ENCODE peak calls at places on chromosomes 6 and 20, in six cellular contexts. N is ovary; C is testis; Q is kidney; Y is SJSA1; L is CD8-positive, alpha-beta T cell. P is an unnamed sample. For H3K9me3 and H3K4me1, the result is how much of the 10 kb centered on the place peaks cover.

GRCh38 chr6:149286905-149287304 is 30.6 kb upstream of the TAB2 start:
- DNase-seq in N (no peak), C (no peak), Q (no peak), Y (no peak), L (no peak), P (no peak)

GRCh38 chr20:14715400-14715799 is 378.0 kb upstream of the FLRT3 start:
- DNase-seq in N (no peak), C (no peak), Q (no peak), Y (no peak), L (no peak), P (no peak)

GRCh38 chr6:14441371-14441781 is 323.8 kb downstream of the CD83 start:
- DNase-seq in N (peak), C (peak), Q (no peak), Y (no peak), L (no peak), P (no peak)

GRCh38 chr6:12576389-12576788 is 140.2 kb upstream of the PHACTR1 start:
- DNase-seq in N (no peak), C (no peak), Q (no peak), Y (no peak), L (no peak), P (no peak)

GRCh38 chr6:38170666-38171065 is 351.1 kb downstream of the ZFAND3 start:
- DNase-seq in N (no peak), C (no peak), Q (no peak), Y (no peak), L (no peak), P (no peak)

GRCh38 chr6:147547369-147547902 is 38.9 kb downstream of the SAMD5 start:
- DNase-seq in N (no peak), C (peak), Q (no peak), Y (no peak), L (no peak), P (no peak)

GRCh38 chr6:4931530-4932505 is 72.0 kb downstream of the RPP40 start:
- DNase-seq in N (no peak), C (no peak), Q (no peak), Y (no peak), L (no peak), P (no peak)

GRCh38 chr6:141580988-141581387 is 551.7 kb upstream of the GJE1 start:
- DNase-seq in N (no peak), C (no peak), Q (no peak), Y (no peak), L (no peak), P (no peak)

GRCh38 chr20:61349447-61350165 is 97.5 kb downstream of the CDH4 start:
- DNase-seq in N (no peak), C (no peak), Q (no peak), Y (no peak), L (no peak), P (no peak)

GRCh38 chr6:131807644-131808459 is at the start of gene ENPP1:
- DNase-seq in N (peak), C (peak), Q (peak), Y (peak), L (peak), P (peak)

GRCh38 chr6:135158397-135158796 is 22.7 kb upstream of the MYB start:
- DNase-seq in N (no peak), C (no peak), Q (no peak), Y (no peak), L (no peak), P (no peak)

GRCh38 chr20:45436732-45437485 is 21.0 kb downstream of the PIGT start:
- DNase-seq in N (peak), C (peak), Q (peak), Y (peak), L (peak), P (peak)

GRCh38 chr20:35718972-35719635 is 19.9 kb downstream of the ROMO1 start:
- DNase-seq in N (no peak), C (no peak), Q (no peak), Y (no peak), L (no peak), P (no peak)

GRCh38 chr6:2976060-2976459 is 4.7 kb upstream of the SERPINB6 start:
- DNase-seq in N (no peak), C (no peak), Q (no peak), Y (no peak), L (no peak), P (no peak)

GRCh38 chr6:31545291-31545690 is 1.1 kb downstream of the ATP6V1G2 start:
- DNase-seq in N (no peak), C (no peak), Q (no peak), Y (no peak), L (no peak), P (no peak)

GRCh38 chr6:170184324-170184723 is 106.6 kb downstream of the DLL1 start:
- DNase-seq in N (no peak), C (no peak), Q (no peak), Y (peak), L (no peak), P (no peak)

GRCh38 chr6:52955871-52956270 is 39.2 kb downstream of the GSTA4 start:
- DNase-seq in N (no peak), C (no peak), Q (no peak), Y (no peak), L (no peak), P (no peak)

GRCh38 chr6:165702669-165703068 is 39.6 kb upstream of the PDE10A start:
- DNase-seq in N (no peak), C (no peak), Q (no peak), Y (no peak), L (no peak), P (no peak)

GRCh38 chr6:43771858-43772570 is 2.0 kb downstream of the VEGFA start:
- DNase-seq in N (peak), C (peak), Q (peak), Y (peak), L (peak), P (peak)

GRCh38 chr20:32886652-32887051 is 27.9 kb downstream of the EFCAB8 start:
- DNase-seq in N (no peak), C (no peak), Q (no peak), Y (no peak), L (no peak), P (no peak)

GRCh38 chr6:36154286-36154685 is 24.0 kb downstream of the MAPK13 start:
- DNase-seq in N (no peak), C (no peak), Q (no peak), Y (no peak), L (no peak), P (no peak)

GRCh38 chr6:81130969-81131368 is 621.5 kb downstream of the TENT5A start:
- DNase-seq in N (no peak), C (no peak), Q (no peak), Y (no peak), L (no peak), P (no peak)

GRCh38 chr6:153938876-153939275 is 100.2 kb upstream of the OPRM1 start:
- DNase-seq in N (no peak), C (no peak), Q (no peak), Y (no peak), L (no peak), P (no peak)

GRCh38 chr6:1626481-1626880 is 16.8 kb downstream of the FOXC1 start:
- DNase-seq in N (no peak), C (no peak), Q (no peak), Y (no peak), L (no peak), P (no peak)

GRCh38 chr6:134553941-134554340 is 236.0 kb upstream of the SGK1 start:
- DNase-seq in N (no peak), C (no peak), Q (no peak), Y (no peak), L (no peak), P (no peak)

GRCh38 chr6:10534418-10534760 is 13.2 kb downstream of the GCNT2 start:
- DNase-seq in N (no peak), C (no peak), Q (no peak), Y (no peak), L (no peak), P (no peak)

GRCh38 chr20:4507288-4507719 is 214.4 kb upstream of the PRND start:
- DNase-seq in N (no peak), C (no peak), Q (no peak), Y (peak), L (no peak), P (no peak)

GRCh38 chr6:111692327-111693164 is 86.9 kb upstream of the TRAF3IP2 start:
- DNase-seq in N (no peak), C (no peak), Q (no peak), Y (no peak), L (no peak), P (no peak)
- H3K4me3 ChIP-seq in N (no peak), C (no peak), Q (peak), Y (no peak), L (no peak), P (no peak)

GRCh38 chr6:168380956-168381605 is 59.9 kb upstream of the SMOC2 start:
- DNase-seq in N (no peak), C (no peak), Q (no peak), Y (no peak), L (no peak), P (no peak)
- H3K9me3 ChIP-seq in N (under half), C (under half), Q (under half), Y (under half), L (under half), P (under half)

DNA sequence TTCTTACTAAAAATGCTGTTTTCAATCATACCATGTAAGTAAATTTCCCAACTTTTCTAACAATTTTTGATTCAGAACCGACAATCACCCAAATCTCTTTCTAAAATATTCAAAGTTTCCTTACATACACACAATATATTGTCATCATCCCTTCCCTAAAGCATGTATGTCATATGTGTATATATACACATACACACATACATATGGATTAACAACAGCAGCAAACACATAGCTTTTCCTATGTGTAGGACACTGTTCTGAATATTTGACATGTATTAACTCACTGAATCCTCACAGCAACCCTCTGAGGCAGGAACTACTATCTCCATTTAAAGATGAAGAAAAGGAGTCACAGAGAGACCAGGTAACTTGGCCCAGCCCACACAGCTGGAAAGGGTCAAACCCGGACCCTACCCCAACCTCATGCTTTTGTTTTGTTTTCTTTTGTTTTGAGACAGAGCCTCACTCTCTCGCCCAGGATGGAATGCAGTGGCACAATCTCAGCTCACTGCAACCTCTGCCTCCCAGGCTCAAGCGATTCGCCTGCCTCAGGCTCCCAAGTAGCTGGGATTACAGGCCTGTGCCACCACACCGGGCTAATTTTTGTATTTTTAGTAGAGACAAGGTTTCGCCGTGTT is 7.2 kb downstream of the FYN start:
- DNase-seq in N (no peak), C (no peak), Q (no peak), Y (no peak), L (no peak), P (no peak)
- H3K4me1 ChIP-seq in N (under half), C (under half), Q (under half), Y (under half), L (half or more), P (under half)

DNA sequence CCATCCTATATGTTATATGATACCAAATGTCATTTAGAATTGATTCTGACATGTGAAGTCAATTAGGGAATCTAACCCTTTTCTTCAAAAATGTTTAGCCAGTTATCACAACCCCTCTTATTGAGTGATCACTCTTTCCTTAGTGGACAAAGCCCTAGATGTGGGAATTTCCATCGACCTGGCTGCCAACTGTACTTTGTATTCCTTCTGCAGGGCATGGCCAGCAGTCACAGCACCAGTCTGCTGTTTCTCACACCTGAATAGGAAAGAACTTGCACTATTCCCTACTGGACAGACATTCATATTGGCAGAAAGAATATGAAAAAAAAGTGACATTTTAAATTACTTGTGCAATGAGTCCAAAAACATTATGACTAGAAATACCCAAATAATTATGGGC is 271.0 kb downstream of the PACRG start:
- DNase-seq in N (no peak), C (no peak), Q (no peak), Y (no peak), L (no peak), P (no peak)
- H3K4me3 ChIP-seq in N (no peak), C (no peak), Q (no peak), Y (no peak), L (no peak), P (no peak)

GRCh38 chr6:28188111-28188979 is 36.7 kb upstream of the ZSCAN9 start:
- DNase-seq in N (no peak), C (no peak), Q (no peak), Y (no peak), L (no peak), P (no peak)
- H3K9me3 ChIP-seq in N (under half), C (under half), Q (under half), Y (under half), L (under half), P (under half)

GRCh38 chr20:25033941-25034335 is 24.0 kb downstream of the ACSS1 start:
- DNase-seq in N (no peak), C (no peak), Q (peak), Y (no peak), L (no peak), P (no peak)
- H3K4me1 ChIP-seq in N (under half), C (half or more), Q (under half), Y (under half), L (under half), P (under half)

GRCh38 chr6:90025418-90026089 is 131.3 kb downstream of the GJA10 start:
- DNase-seq in N (no peak), C (no peak), Q (no peak), Y (no peak), L (no peak), P (no peak)
- H3K4me3 ChIP-seq in N (no peak), C (no peak), Q (no peak), Y (no peak), L (no peak), P (no peak)

DNA sequence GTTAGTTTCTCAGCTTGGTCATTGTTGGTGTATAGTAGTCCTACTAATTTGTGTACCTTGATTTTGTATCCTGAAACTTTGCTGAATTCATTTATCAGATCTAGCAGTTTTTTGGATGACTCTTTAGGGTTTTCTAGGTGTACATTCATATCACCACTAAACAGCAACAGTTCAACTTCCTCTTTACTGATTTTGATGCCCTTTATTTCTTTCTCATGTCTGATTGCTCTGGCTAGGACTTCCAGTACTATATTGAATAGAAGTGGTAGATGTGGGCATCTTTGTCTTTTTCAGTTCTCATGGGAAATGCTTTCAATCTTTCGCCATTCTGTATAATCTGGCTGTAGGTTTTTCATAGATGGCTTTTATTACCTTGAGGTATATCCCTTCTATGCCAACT is 61.3 kb upstream of the HEY2 start:
- DNase-seq in N (no peak), C (no peak), Q (no peak), Y (no peak), L (no peak), P (no peak)
- H3K9me3 ChIP-seq in N (under half), C (under half), Q (under half), Y (under half), L (under half), P (under half)

P was measured in right cardiac atrium.